ENCODE peak calls at places on chromosomes 2 and 18, in nine cellular contexts. S is pancreas; O is right cardiac atrium; D is HepG2; P is left lung; K is effector memory CD4-positive, alpha-beta T cell; G is lower lobe of right lung; B is heart left ventricle; Z is H9. M is an unnamed sample. For H3K4me1, the result is how much of the 10 kb centered on the place peaks cover.

GRCh38 chr2:38733300-38733971 is 17.7 kb downstream of the SRSF7 start:
- DNase-seq in S (no peak), O (no peak), D (peak), P (no peak), K (no peak), G (no peak), B (no peak), Z (no peak), M (no peak)

GRCh38 chr18:47184419-47185050 is 8.4 kb upstream of the IER3IP1 start:
- DNase-seq in S (peak), O (no peak), D (peak), P (no peak), K (no peak), G (peak), B (no peak), Z (no peak), M (no peak)

GRCh38 chr18:63025251-63025710 is 294.3 kb downstream of the BCL2 start:
- DNase-seq in S (no peak), O (no peak), D (no peak), P (no peak), K (no peak), G (no peak), B (peak), Z (peak), M (peak)

GRCh38 chr2:169395821-169396374 is 33.6 kb upstream of the LRP2 start:
- DNase-seq in S (no peak), O (no peak), D (no peak), P (no peak), K (no peak), G (no peak), B (no peak), Z (peak), M (no peak)

GRCh38 chr2:239193925-239194687 is 206.7 kb downstream of the HDAC4 start:
- DNase-seq in S (no peak), O (no peak), D (no peak), P (peak), K (no peak), G (no peak), B (no peak), Z (peak), M (peak)

GRCh38 chr2:62409442-62409841 is 96.6 kb downstream of the TMEM17 start:
- DNase-seq in S (no peak), O (no peak), D (no peak), P (no peak), K (no peak), G (no peak), B (no peak), Z (no peak), M (no peak)

GRCh38 chr18:26540041-26540628 is 8.2 kb downstream of the KCTD1 start:
- DNase-seq in S (no peak), O (no peak), D (no peak), P (no peak), K (no peak), G (no peak), B (no peak), Z (no peak), M (no peak)

GRCh38 chr2:235073938-235074337 is 122.1 kb downstream of the SH3BP4 start:
- DNase-seq in S (no peak), O (no peak), D (no peak), P (no peak), K (no peak), G (no peak), B (no peak), Z (no peak), M (no peak)

GRCh38 chr2:210626849-210627248 is 70.5 kb downstream of the CPS1 start:
- DNase-seq in S (no peak), O (no peak), D (peak), P (no peak), K (no peak), G (no peak), B (no peak), Z (no peak), M (no peak)

GRCh38 chr2:102241616-102242260 is 54.9 kb downstream of the IL1RL2 start:
- DNase-seq in S (no peak), O (no peak), D (no peak), P (no peak), K (no peak), G (no peak), B (no peak), Z (no peak), M (no peak)

GRCh38 chr2:42931818-42932195 is 139.4 kb upstream of the HAAO start:
- DNase-seq in S (no peak), O (no peak), D (no peak), P (no peak), K (no peak), G (no peak), B (no peak), Z (no peak), M (no peak)
- H3K4me1 ChIP-seq in S (under half), O (under half), D (half or more), P (under half), K (under half), G (half or more), B (half or more), Z (under half), M (under half)

DNA sequence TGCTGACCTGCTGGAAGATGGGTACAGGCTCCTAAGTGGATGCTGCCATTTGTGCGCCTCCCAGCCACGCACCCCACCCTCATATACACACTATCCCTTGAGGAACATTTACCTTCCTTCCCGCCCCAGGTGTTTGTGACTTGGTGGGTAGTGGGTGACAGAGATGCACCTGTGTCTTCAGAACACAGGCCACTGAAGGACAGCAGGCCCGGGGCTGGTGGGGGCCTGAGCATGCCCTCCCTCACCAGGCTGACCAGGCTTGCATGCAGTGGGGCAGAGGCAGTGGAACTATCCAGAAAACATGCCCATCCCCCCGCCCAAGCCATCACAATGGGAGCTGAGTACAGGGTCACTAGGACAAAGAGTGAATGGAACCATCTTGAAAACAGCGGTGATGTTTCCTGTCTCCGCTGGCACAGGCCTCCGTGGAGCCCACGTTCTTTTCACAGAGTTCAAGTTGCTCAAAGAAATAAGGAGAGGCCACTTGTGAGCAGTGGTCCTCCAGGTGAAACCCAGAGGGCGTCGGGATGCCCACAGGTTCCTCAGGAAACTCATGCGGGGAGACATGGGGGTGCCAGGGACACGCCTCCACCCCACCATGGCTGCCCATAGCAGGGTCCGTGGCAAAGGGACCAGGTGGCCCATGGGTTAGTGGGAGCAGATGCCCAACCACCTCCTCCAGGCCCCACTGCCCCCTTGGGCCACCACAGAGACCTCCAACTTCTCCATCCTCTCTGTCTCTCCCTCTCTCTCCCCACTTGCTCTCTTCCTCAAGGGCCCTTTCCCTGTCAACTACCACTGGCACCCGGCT is 90.9 kb downstream of the MALT1 start:
- DNase-seq in S (no peak), O (no peak), D (no peak), P (no peak), K (no peak), G (no peak), B (no peak), Z (peak), M (no peak)
- H3K4me1 ChIP-seq in S (under half), O (under half), D (half or more), P (under half), K (under half), G (under half), B (under half), Z (under half), M (under half)

DNA sequence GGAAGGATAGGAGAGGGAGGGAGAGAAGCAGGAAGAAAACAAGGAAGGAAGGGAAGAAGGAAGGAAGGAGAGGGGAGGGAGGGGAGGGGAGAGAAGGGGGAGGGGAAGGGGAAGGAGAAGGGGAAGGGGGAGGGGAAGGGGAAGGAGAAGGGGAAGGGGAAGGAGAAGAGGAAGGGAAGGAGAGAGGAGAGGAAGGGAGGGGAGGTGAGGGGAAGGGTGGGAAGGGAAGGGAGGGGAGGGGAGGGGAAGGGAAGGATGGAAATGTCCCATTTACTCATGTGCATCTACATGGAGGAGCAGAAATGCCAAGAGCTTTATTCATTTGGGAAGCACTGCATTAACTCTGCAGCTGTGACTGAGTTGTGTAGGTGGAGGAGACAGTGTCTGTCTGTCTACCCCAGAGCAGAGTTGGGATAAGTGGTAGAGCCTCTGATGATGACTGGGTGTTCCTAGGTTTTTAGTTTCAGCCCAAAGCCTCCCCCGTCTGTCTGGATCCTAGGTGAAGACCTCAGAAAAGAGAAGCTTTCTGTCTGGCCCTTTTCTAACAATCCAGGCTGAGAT is 131.3 kb downstream of the COL6A3 start:
- DNase-seq in S (no peak), O (no peak), D (no peak), P (no peak), K (no peak), G (no peak), B (no peak), Z (no peak), M (no peak)
- H3K4me1 ChIP-seq in S (under half), O (under half), D (under half), P (under half), K (under half), G (under half), B (under half), Z (under half), M (under half)

GRCh38 chr2:197852127-197852526 is 47.7 kb downstream of the PLCL1 start:
- DNase-seq in S (no peak), O (no peak), D (no peak), P (no peak), K (no peak), G (no peak), B (no peak), Z (no peak), M (no peak)
- H3K4me1 ChIP-seq in S (under half), O (under half), D (under half), P (under half), K (under half), G (under half), B (under half), Z (under half), M (under half)

M was measured in mucosa of descending colon.